ENCODE peak calls at places on chromosome 4, in nine cellular contexts. O, V, H, E, Y, C, F, W and K are unnamed samples.

GRCh38 chr4:114813961-114814360 is 215.4 kb downstream of the UGT8 start:
- DNase-seq in C (no peak), E (no peak), O (no peak), H (no peak), Y (no peak), F (no peak), W (no peak), V (no peak), K (no peak)

GRCh38 chr4:151743894-151744293 is 16.9 kb downstream of the GATB start:
- DNase-seq in C (no peak), E (no peak), O (no peak), V (no peak), Y (no peak), W (no peak), H (no peak), F (no peak), K (no peak)

GRCh38 chr4:77433102-77433733 is 172.4 kb upstream of the CXCL13 start:
- DNase-seq in V (no peak), E (no peak), H (peak; percentile 10), F (peak; percentile 44), C (no peak), Y (peak; percentile 37), W (peak; percentile 58), O (no peak), K (peak; percentile 29)

GRCh38 chr4:146634825-146635224 is 3.9 kb upstream of the POU4F2 start:
- DNase-seq in V (no peak), C (no peak), E (no peak), Y (no peak), W (no peak), O (no peak), F (no peak), H (no peak), K (no peak)

GRCh38 chr4:153728151-153728550 is 31.7 kb downstream of the RNF175 start:
- DNase-seq in Y (no peak), H (no peak), V (no peak), O (no peak), E (no peak), F (no peak), C (no peak), W (no peak), K (no peak)

GRCh38 chr4:90071289-90072235 is 55.6 kb upstream of the CCSER1 start:
- DNase-seq in O (no peak), C (no peak), Y (no peak), F (no peak), H (no peak), E (no peak), W (no peak), V (no peak), K (no peak)

GRCh38 chr4:107666134-107666533 is 53.9 kb downstream of the PAPSS1 start:
- DNase-seq in C (no peak), E (no peak), H (peak; percentile 17), Y (peak; percentile 53), O (no peak), W (peak; percentile 59), F (no peak), V (no peak), K (peak; percentile 49)

GRCh38 chr4:65658117-65658516 is 12.2 kb downstream of the EPHA5 start:
- DNase-seq in H (no peak), E (no peak), C (no peak), F (no peak), W (no peak), O (no peak), V (no peak), Y (no peak), K (no peak)

GRCh38 chr4:116705466-116705865 is 379.9 kb downstream of the TRAM1L1 start:
- DNase-seq in Y (no peak), O (no peak), C (no peak), F (no peak), V (no peak), E (no peak), W (no peak), H (no peak), K (no peak)

GRCh38 chr4:148207074-148207473 is 235.1 kb downstream of the NR3C2 start:
- DNase-seq in H (no peak), W (no peak), Y (no peak), E (no peak), C (no peak), O (no peak), V (no peak), F (no peak), K (no peak)

GRCh38 chr4:38857354-38858096 is 908 bp upstream of the TLR6 start:
- DNase-seq in C (no peak), F (peak; percentile 92), E (no peak), H (peak; percentile 94), Y (peak; percentile 80), V (no peak), W (peak; percentile 95), O (peak; percentile 62), K (peak; percentile 77)

GRCh38 chr4:97548943-97549583 is 594.2 kb downstream of the STPG2 start:
- DNase-seq in C (no peak), Y (no peak), F (peak; percentile 2), H (no peak), O (no peak), W (peak; percentile 11), V (no peak), E (no peak), K (no peak)